ENCODE peak calls at places on chromosome 20, in nine cellular contexts. One of them, this sample, is unnamed.

GRCh38 chr20:61525781-61526431 is 273.8 kb downstream of the CDH4 start:
- DNase-seq in IMR-90: peak
- DNase-seq in RWPE1: no peak
- DNase-seq in NCI-H748 treated with DMSO at 0.1 percent for 48 hours: no peak
- DNase-seq in stimulated activated CD8-positive, alpha-beta memory T cell treated with anti-CD3 and anti-CD28 coated beads, Interleukin-7, amount 100 ng/mL, for 48 hours: no peak
- DNase-seq in SW 1271: no peak
- DNase-seq in NCI-H460: no peak
- DNase-seq in T follicular helper cell: no peak
- DNase-seq in HS-27A: no peak
- DNase-seq in this sample: peak

GRCh38 chr20:23257848-23258746 is 92.5 kb upstream of the NXT1 start:
- DNase-seq in IMR-90: peak
- DNase-seq in RWPE1: peak
- DNase-seq in NCI-H748 treated with DMSO at 0.1 percent for 48 hours: peak
- DNase-seq in stimulated activated CD8-positive, alpha-beta memory T cell treated with anti-CD3 and anti-CD28 coated beads, Interleukin-7, amount 100 ng/mL, for 48 hours: no peak
- DNase-seq in SW 1271: peak
- DNase-seq in NCI-H460: peak
- DNase-seq in T follicular helper cell: no peak
- DNase-seq in HS-27A: peak
- DNase-seq in this sample: peak

GRCh38 chr20:36070451-36070850 is 84.1 kb upstream of the EPB41L1 start:
- DNase-seq in IMR-90: no peak
- DNase-seq in RWPE1: no peak
- DNase-seq in NCI-H748 treated with DMSO at 0.1 percent for 48 hours: no peak
- DNase-seq in stimulated activated CD8-positive, alpha-beta memory T cell treated with anti-CD3 and anti-CD28 coated beads, Interleukin-7, amount 100 ng/mL, for 48 hours: no peak
- DNase-seq in SW 1271: no peak
- DNase-seq in NCI-H460: no peak
- DNase-seq in T follicular helper cell: no peak
- DNase-seq in HS-27A: no peak
- DNase-seq in this sample: no peak

GRCh38 chr20:62253398-62253797 is 15.1 kb downstream of the OSBPL2 start:
- DNase-seq in IMR-90: no peak
- DNase-seq in RWPE1: no peak
- DNase-seq in NCI-H748 treated with DMSO at 0.1 percent for 48 hours: no peak
- DNase-seq in stimulated activated CD8-positive, alpha-beta memory T cell treated with anti-CD3 and anti-CD28 coated beads, Interleukin-7, amount 100 ng/mL, for 48 hours: no peak
- DNase-seq in SW 1271: no peak
- DNase-seq in NCI-H460: no peak
- DNase-seq in T follicular helper cell: no peak
- DNase-seq in HS-27A: no peak
- DNase-seq in this sample: no peak

GRCh38 chr20:16293590-16293989 is 279.7 kb downstream of the KIF16B start:
- DNase-seq in IMR-90: peak
- DNase-seq in RWPE1: peak
- DNase-seq in NCI-H748 treated with DMSO at 0.1 percent for 48 hours: no peak
- DNase-seq in stimulated activated CD8-positive, alpha-beta memory T cell treated with anti-CD3 and anti-CD28 coated beads, Interleukin-7, amount 100 ng/mL, for 48 hours: no peak
- DNase-seq in SW 1271: no peak
- DNase-seq in NCI-H460: no peak
- DNase-seq in T follicular helper cell: no peak
- DNase-seq in HS-27A: no peak
- DNase-seq in this sample: peak

GRCh38 chr20:24637941-24638340 is 168.5 kb downstream of the SYNDIG1 start:
- DNase-seq in IMR-90: no peak
- DNase-seq in RWPE1: no peak
- DNase-seq in NCI-H748 treated with DMSO at 0.1 percent for 48 hours: no peak
- DNase-seq in stimulated activated CD8-positive, alpha-beta memory T cell treated with anti-CD3 and anti-CD28 coated beads, Interleukin-7, amount 100 ng/mL, for 48 hours: no peak
- DNase-seq in SW 1271: no peak
- DNase-seq in NCI-H460: no peak
- DNase-seq in T follicular helper cell: no peak
- DNase-seq in HS-27A: no peak
- DNase-seq in this sample: no peak

GRCh38 chr20:24208652-24209051 is 220.1 kb upstream of the GGTLC1 start:
- DNase-seq in IMR-90: no peak
- DNase-seq in RWPE1: no peak
- DNase-seq in NCI-H748 treated with DMSO at 0.1 percent for 48 hours: no peak
- DNase-seq in stimulated activated CD8-positive, alpha-beta memory T cell treated with anti-CD3 and anti-CD28 coated beads, Interleukin-7, amount 100 ng/mL, for 48 hours: no peak
- DNase-seq in SW 1271: peak
- DNase-seq in NCI-H460: no peak
- DNase-seq in T follicular helper cell: no peak
- DNase-seq in HS-27A: no peak
- DNase-seq in this sample: no peak

GRCh38 chr20:38550274-38550673 is 30.7 kb upstream of the ADIG start:
- DNase-seq in IMR-90: no peak
- DNase-seq in RWPE1: peak
- DNase-seq in NCI-H748 treated with DMSO at 0.1 percent for 48 hours: no peak
- DNase-seq in stimulated activated CD8-positive, alpha-beta memory T cell treated with anti-CD3 and anti-CD28 coated beads, Interleukin-7, amount 100 ng/mL, for 48 hours: no peak
- DNase-seq in SW 1271: peak
- DNase-seq in NCI-H460: no peak
- DNase-seq in T follicular helper cell: no peak
- DNase-seq in HS-27A: no peak
- DNase-seq in this sample: no peak

GRCh38 chr20:13545755-13546154 is 93.0 kb downstream of the TASP1 start:
- DNase-seq in IMR-90: no peak
- DNase-seq in RWPE1: no peak
- DNase-seq in NCI-H748 treated with DMSO at 0.1 percent for 48 hours: no peak
- DNase-seq in stimulated activated CD8-positive, alpha-beta memory T cell treated with anti-CD3 and anti-CD28 coated beads, Interleukin-7, amount 100 ng/mL, for 48 hours: no peak
- DNase-seq in SW 1271: no peak
- DNase-seq in NCI-H460: no peak
- DNase-seq in T follicular helper cell: no peak
- DNase-seq in HS-27A: no peak
- DNase-seq in this sample: peak

GRCh38 chr20:44079968-44080560 is 106.9 kb downstream of the JPH2 start:
- DNase-seq in IMR-90: peak
- DNase-seq in RWPE1: no peak
- DNase-seq in NCI-H748 treated with DMSO at 0.1 percent for 48 hours: no peak
- DNase-seq in stimulated activated CD8-positive, alpha-beta memory T cell treated with anti-CD3 and anti-CD28 coated beads, Interleukin-7, amount 100 ng/mL, for 48 hours: no peak
- DNase-seq in SW 1271: no peak
- DNase-seq in NCI-H460: no peak
- DNase-seq in T follicular helper cell: no peak
- DNase-seq in HS-27A: no peak
- DNase-seq in this sample: no peak

GRCh38 chr20:36101201-36101600 is 53.3 kb upstream of the EPB41L1 start:
- DNase-seq in IMR-90: no peak
- DNase-seq in RWPE1: no peak
- DNase-seq in NCI-H748 treated with DMSO at 0.1 percent for 48 hours: no peak
- DNase-seq in stimulated activated CD8-positive, alpha-beta memory T cell treated with anti-CD3 and anti-CD28 coated beads, Interleukin-7, amount 100 ng/mL, for 48 hours: no peak
- DNase-seq in SW 1271: no peak
- DNase-seq in NCI-H460: no peak
- DNase-seq in T follicular helper cell: no peak
- DNase-seq in HS-27A: no peak
- DNase-seq in this sample: no peak

GRCh38 chr20:25195962-25196700 is 619 bp downstream of the ENTPD6 start:
- DNase-seq in IMR-90: peak
- DNase-seq in RWPE1: peak
- DNase-seq in NCI-H748 treated with DMSO at 0.1 percent for 48 hours: no peak
- DNase-seq in stimulated activated CD8-positive, alpha-beta memory T cell treated with anti-CD3 and anti-CD28 coated beads, Interleukin-7, amount 100 ng/mL, for 48 hours: no peak
- DNase-seq in SW 1271: no peak
- DNase-seq in NCI-H460: no peak
- DNase-seq in T follicular helper cell: peak
- DNase-seq in HS-27A: no peak
- DNase-seq in this sample: no peak

GRCh38 chr20:46057856-46058655 is 29.0 kb downstream of the SLC12A5 start:
- DNase-seq in IMR-90: peak
- DNase-seq in RWPE1: peak
- DNase-seq in NCI-H748 treated with DMSO at 0.1 percent for 48 hours: no peak
- DNase-seq in stimulated activated CD8-positive, alpha-beta memory T cell treated with anti-CD3 and anti-CD28 coated beads, Interleukin-7, amount 100 ng/mL, for 48 hours: no peak
- DNase-seq in SW 1271: no peak
- DNase-seq in NCI-H460: no peak
- DNase-seq in T follicular helper cell: no peak
- DNase-seq in HS-27A: no peak
- DNase-seq in this sample: peak

GRCh38 chr20:50957798-50958732 is at the start of gene DPM1:
- DNase-seq in IMR-90: peak
- DNase-seq in RWPE1: peak
- DNase-seq in NCI-H748 treated with DMSO at 0.1 percent for 48 hours: peak
- DNase-seq in stimulated activated CD8-positive, alpha-beta memory T cell treated with anti-CD3 and anti-CD28 coated beads, Interleukin-7, amount 100 ng/mL, for 48 hours: peak
- DNase-seq in SW 1271: peak
- DNase-seq in NCI-H460: peak
- DNase-seq in T follicular helper cell: peak
- DNase-seq in HS-27A: peak
- DNase-seq in this sample: peak

GRCh38 chr20:23641936-23642751 is 4.4 kb upstream of the CST3 start:
- DNase-seq in IMR-90: peak
- DNase-seq in RWPE1: peak
- DNase-seq in NCI-H748 treated with DMSO at 0.1 percent for 48 hours: no peak
- DNase-seq in stimulated activated CD8-positive, alpha-beta memory T cell treated with anti-CD3 and anti-CD28 coated beads, Interleukin-7, amount 100 ng/mL, for 48 hours: no peak
- DNase-seq in SW 1271: peak
- DNase-seq in NCI-H460: no peak
- DNase-seq in T follicular helper cell: no peak
- DNase-seq in HS-27A: peak
- DNase-seq in this sample: peak

GRCh38 chr20:19621072-19621471 is 137.0 kb upstream of the RIN2 start:
- DNase-seq in IMR-90: peak
- DNase-seq in RWPE1: no peak
- DNase-seq in NCI-H748 treated with DMSO at 0.1 percent for 48 hours: no peak
- DNase-seq in stimulated activated CD8-positive, alpha-beta memory T cell treated with anti-CD3 and anti-CD28 coated beads, Interleukin-7, amount 100 ng/mL, for 48 hours: no peak
- DNase-seq in SW 1271: no peak
- DNase-seq in NCI-H460: no peak
- DNase-seq in T follicular helper cell: no peak
- DNase-seq in HS-27A: no peak
- DNase-seq in this sample: peak

GRCh38 chr20:63520594-63520938 is at the start of gene PPDPF:
- DNase-seq in IMR-90: peak
- DNase-seq in RWPE1: peak
- DNase-seq in NCI-H748 treated with DMSO at 0.1 percent for 48 hours: peak
- DNase-seq in stimulated activated CD8-positive, alpha-beta memory T cell treated with anti-CD3 and anti-CD28 coated beads, Interleukin-7, amount 100 ng/mL, for 48 hours: peak
- DNase-seq in SW 1271: peak
- DNase-seq in NCI-H460: peak
- DNase-seq in T follicular helper cell: peak
- DNase-seq in HS-27A: peak
- DNase-seq in this sample: peak

GRCh38 chr20:56215115-56215514 is 33.4 kb upstream of the MC3R start:
- DNase-seq in IMR-90: no peak
- DNase-seq in RWPE1: no peak
- DNase-seq in NCI-H748 treated with DMSO at 0.1 percent for 48 hours: no peak
- DNase-seq in stimulated activated CD8-positive, alpha-beta memory T cell treated with anti-CD3 and anti-CD28 coated beads, Interleukin-7, amount 100 ng/mL, for 48 hours: no peak
- DNase-seq in SW 1271: no peak
- DNase-seq in NCI-H460: no peak
- DNase-seq in T follicular helper cell: no peak
- DNase-seq in HS-27A: no peak
- DNase-seq in this sample: no peak

GRCh38 chr20:25279403-25279802 is 31.5 kb downstream of the PYGB start:
- DNase-seq in IMR-90: no peak
- DNase-seq in RWPE1: no peak
- DNase-seq in NCI-H748 treated with DMSO at 0.1 percent for 48 hours: no peak
- DNase-seq in stimulated activated CD8-positive, alpha-beta memory T cell treated with anti-CD3 and anti-CD28 coated beads, Interleukin-7, amount 100 ng/mL, for 48 hours: no peak
- DNase-seq in SW 1271: no peak
- DNase-seq in NCI-H460: no peak
- DNase-seq in T follicular helper cell: no peak
- DNase-seq in HS-27A: no peak
- DNase-seq in this sample: no peak

GRCh38 chr20:13325033-13325432 is 104.0 kb downstream of the ISM1 start:
- DNase-seq in IMR-90: peak
- DNase-seq in RWPE1: no peak
- DNase-seq in NCI-H748 treated with DMSO at 0.1 percent for 48 hours: no peak
- DNase-seq in stimulated activated CD8-positive, alpha-beta memory T cell treated with anti-CD3 and anti-CD28 coated beads, Interleukin-7, amount 100 ng/mL, for 48 hours: no peak
- DNase-seq in SW 1271: no peak
- DNase-seq in NCI-H460: peak
- DNase-seq in T follicular helper cell: no peak
- DNase-seq in HS-27A: no peak
- DNase-seq in this sample: peak

GRCh38 chr20:40564997-40565680 is 123.9 kb downstream of the MAFB start:
- DNase-seq in IMR-90: peak
- DNase-seq in RWPE1: peak
- DNase-seq in NCI-H748 treated with DMSO at 0.1 percent for 48 hours: no peak
- DNase-seq in stimulated activated CD8-positive, alpha-beta memory T cell treated with anti-CD3 and anti-CD28 coated beads, Interleukin-7, amount 100 ng/mL, for 48 hours: no peak
- DNase-seq in SW 1271: peak
- DNase-seq in NCI-H460: no peak
- DNase-seq in T follicular helper cell: no peak
- DNase-seq in HS-27A: peak
- DNase-seq in this sample: peak

GRCh38 chr20:38186788-38187221 is 21.7 kb upstream of the TGM2 start:
- DNase-seq in IMR-90: peak
- DNase-seq in RWPE1: peak
- DNase-seq in NCI-H748 treated with DMSO at 0.1 percent for 48 hours: no peak
- DNase-seq in stimulated activated CD8-positive, alpha-beta memory T cell treated with anti-CD3 and anti-CD28 coated beads, Interleukin-7, amount 100 ng/mL, for 48 hours: no peak
- DNase-seq in SW 1271: peak
- DNase-seq in NCI-H460: no peak
- DNase-seq in T follicular helper cell: no peak
- DNase-seq in HS-27A: peak
- DNase-seq in this sample: peak

GRCh38 chr20:63749597-63750508 is 10.3 kb downstream of the SLC2A4RG start:
- DNase-seq in IMR-90: no peak
- DNase-seq in RWPE1: no peak
- DNase-seq in NCI-H748 treated with DMSO at 0.1 percent for 48 hours: no peak
- DNase-seq in stimulated activated CD8-positive, alpha-beta memory T cell treated with anti-CD3 and anti-CD28 coated beads, Interleukin-7, amount 100 ng/mL, for 48 hours: no peak
- DNase-seq in SW 1271: no peak
- DNase-seq in NCI-H460: no peak
- DNase-seq in T follicular helper cell: no peak
- DNase-seq in HS-27A: no peak
- DNase-seq in this sample: no peak

GRCh38 chr20:39829713-39830112 is 859.3 kb downstream of the MAFB start:
- DNase-seq in IMR-90: no peak
- DNase-seq in RWPE1: no peak
- DNase-seq in NCI-H748 treated with DMSO at 0.1 percent for 48 hours: no peak
- DNase-seq in stimulated activated CD8-positive, alpha-beta memory T cell treated with anti-CD3 and anti-CD28 coated beads, Interleukin-7, amount 100 ng/mL, for 48 hours: no peak
- DNase-seq in SW 1271: no peak
- DNase-seq in NCI-H460: no peak
- DNase-seq in T follicular helper cell: no peak
- DNase-seq in HS-27A: no peak
- DNase-seq in this sample: no peak

GRCh38 chr20:44706371-44707258 is 8.6 kb upstream of the CCN5 start:
- DNase-seq in IMR-90: peak
- DNase-seq in RWPE1: no peak
- DNase-seq in NCI-H748 treated with DMSO at 0.1 percent for 48 hours: no peak
- DNase-seq in stimulated activated CD8-positive, alpha-beta memory T cell treated with anti-CD3 and anti-CD28 coated beads, Interleukin-7, amount 100 ng/mL, for 48 hours: no peak
- DNase-seq in SW 1271: no peak
- DNase-seq in NCI-H460: no peak
- DNase-seq in T follicular helper cell: no peak
- DNase-seq in HS-27A: no peak
- DNase-seq in this sample: peak

GRCh38 chr20:62143118-62143975 is at the start of the genes PSMA7 and SS18L1:
- DNase-seq in IMR-90: peak
- DNase-seq in RWPE1: peak
- DNase-seq in NCI-H748 treated with DMSO at 0.1 percent for 48 hours: no peak
- DNase-seq in stimulated activated CD8-positive, alpha-beta memory T cell treated with anti-CD3 and anti-CD28 coated beads, Interleukin-7, amount 100 ng/mL, for 48 hours: peak
- DNase-seq in SW 1271: peak
- DNase-seq in NCI-H460: peak
- DNase-seq in T follicular helper cell: peak
- DNase-seq in HS-27A: no peak
- DNase-seq in this sample: peak

GRCh38 chr20:21520702-21521595 is 7.1 kb upstream of the NKX2-2 start:
- DNase-seq in IMR-90: no peak
- DNase-seq in RWPE1: no peak
- DNase-seq in NCI-H748 treated with DMSO at 0.1 percent for 48 hours: peak
- DNase-seq in stimulated activated CD8-positive, alpha-beta memory T cell treated with anti-CD3 and anti-CD28 coated beads, Interleukin-7, amount 100 ng/mL, for 48 hours: no peak
- DNase-seq in SW 1271: no peak
- DNase-seq in NCI-H460: no peak
- DNase-seq in T follicular helper cell: no peak
- DNase-seq in HS-27A: no peak
- DNase-seq in this sample: peak

GRCh38 chr20:38973546-38974120 is 11.5 kb downstream of the DHX35 start:
- DNase-seq in IMR-90: peak
- DNase-seq in RWPE1: no peak
- DNase-seq in NCI-H748 treated with DMSO at 0.1 percent for 48 hours: no peak
- DNase-seq in stimulated activated CD8-positive, alpha-beta memory T cell treated with anti-CD3 and anti-CD28 coated beads, Interleukin-7, amount 100 ng/mL, for 48 hours: no peak
- DNase-seq in SW 1271: no peak
- DNase-seq in NCI-H460: no peak
- DNase-seq in T follicular helper cell: no peak
- DNase-seq in HS-27A: no peak
- DNase-seq in this sample: peak

GRCh38 chr20:24134284-24134683 is 145.7 kb upstream of the GGTLC1 start:
- DNase-seq in IMR-90: no peak
- DNase-seq in RWPE1: peak
- DNase-seq in NCI-H748 treated with DMSO at 0.1 percent for 48 hours: no peak
- DNase-seq in stimulated activated CD8-positive, alpha-beta memory T cell treated with anti-CD3 and anti-CD28 coated beads, Interleukin-7, amount 100 ng/mL, for 48 hours: no peak
- DNase-seq in SW 1271: no peak
- DNase-seq in NCI-H460: no peak
- DNase-seq in T follicular helper cell: no peak
- DNase-seq in HS-27A: no peak
- DNase-seq in this sample: no peak

GRCh38 chr20:39880890-39881289 is 808.1 kb downstream of the MAFB start:
- DNase-seq in IMR-90: no peak
- DNase-seq in RWPE1: peak
- DNase-seq in NCI-H748 treated with DMSO at 0.1 percent for 48 hours: peak
- DNase-seq in stimulated activated CD8-positive, alpha-beta memory T cell treated with anti-CD3 and anti-CD28 coated beads, Interleukin-7, amount 100 ng/mL, for 48 hours: no peak
- DNase-seq in SW 1271: peak
- DNase-seq in NCI-H460: no peak
- DNase-seq in T follicular helper cell: no peak
- DNase-seq in HS-27A: no peak
- DNase-seq in this sample: peak

GRCh38 chr20:49037962-49038387 is 8.1 kb upstream of the CSE1L start:
- DNase-seq in IMR-90: peak
- DNase-seq in RWPE1: no peak
- DNase-seq in NCI-H748 treated with DMSO at 0.1 percent for 48 hours: no peak
- DNase-seq in stimulated activated CD8-positive, alpha-beta memory T cell treated with anti-CD3 and anti-CD28 coated beads, Interleukin-7, amount 100 ng/mL, for 48 hours: peak
- DNase-seq in SW 1271: no peak
- DNase-seq in NCI-H460: no peak
- DNase-seq in T follicular helper cell: no peak
- DNase-seq in HS-27A: no peak
- DNase-seq in this sample: peak